ENCODE peak calls at places on chromosome 12, in four cellular contexts. A, O, H and R are unnamed samples.

GRCh38 chr12:113158439-113159203 is 9.1 kb downstream of the CFAP73 start:
- DNase-seq in O (no peak), A (no peak), H (no peak), R (no peak)

GRCh38 chr12:109088818-109089217 is 4.5 kb downstream of the ALKBH2 start:
- DNase-seq in A (no peak), O (no peak), H (no peak), R (no peak)

GRCh38 chr12:7142057-7142644 is 12.0 kb downstream of the CLSTN3 start:
- DNase-seq in A (peak; percentile 31), O (peak; percentile 60), H (no peak), R (no peak)

GRCh38 chr12:13241833-13242232 is 45.3 kb downstream of the EMP1 start:
- DNase-seq in H (no peak), O (no peak), A (peak; percentile 48), R (no peak)

GRCh38 chr12:67457136-67457535 is 188.0 kb downstream of the CAND1 start:
- DNase-seq in O (no peak), H (no peak), A (no peak), R (no peak)

GRCh38 chr12:11661491-11662085 is 12.1 kb downstream of the ETV6 start:
- DNase-seq in H (no peak), O (no peak), A (peak; percentile 30), R (no peak)

GRCh38 chr12:124834822-124835221 is 28.8 kb downstream of the SCARB1 start:
- DNase-seq in H (no peak), O (no peak), A (no peak), R (no peak)

GRCh38 chr12:116745554-116745953 is 7.4 kb downstream of the RNFT2 start:
- DNase-seq in O (no peak), H (no peak), A (no peak), R (no peak)

GRCh38 chr12:1800646-1801284 is 19.6 kb upstream of the LRTM2 start:
- DNase-seq in O (peak; percentile 81), A (no peak), H (no peak), R (no peak)

GRCh38 chr12:122963928-122964240 is 2.4 kb downstream of the ABCB9 start:
- DNase-seq in O (no peak), A (no peak), H (peak; percentile 81), R (no peak)

GRCh38 chr12:115709410-115710065 is 568.0 kb downstream of the MED13L start:
- DNase-seq in H (peak; percentile 13), A (no peak), O (no peak), R (no peak)

GRCh38 chr12:57674691-57675090 is 19.2 kb upstream of the OS9 start:
- DNase-seq in H (no peak), A (no peak), O (no peak), R (no peak)

GRCh38 chr12:71558445-71558844 is 105.2 kb downstream of the ZFC3H1 start:
- DNase-seq in H (no peak), A (no peak), O (no peak), R (no peak)

GRCh38 chr12:52796839-52797528 is 1.1 kb upstream of the KRT3 start:
- DNase-seq in A (no peak), H (no peak), O (no peak), R (no peak)

GRCh38 chr12:99043319-99043914 is 398.3 kb downstream of the APAF1 start:
- DNase-seq in O (peak; percentile 74), H (peak; percentile 44), A (peak; percentile 62), R (peak; percentile 35)

GRCh38 chr12:48109424-48109823 is 3.5 kb upstream of the SENP1 start:
- DNase-seq in H (no peak), A (peak; percentile 23), O (no peak), R (no peak)

GRCh38 chr12:71469235-71469873 is 29.8 kb downstream of the LGR5 start:
- DNase-seq in O (no peak), A (peak; percentile 35), H (no peak), R (peak; percentile 33)

GRCh38 chr12:1593232-1594044 is 943 bp downstream of the FBXL14 start:
- DNase-seq in O (peak; percentile 65), H (peak; percentile 65), A (peak; percentile 26), R (no peak)

GRCh38 chr12:15534322-15534721 is 212.0 kb downstream of the PTPRO start:
- DNase-seq in O (no peak), H (no peak), A (no peak), R (no peak)

GRCh38 chr12:80567391-80567790 is 123.4 kb downstream of the PTPRQ start:
- DNase-seq in A (peak; percentile 72), O (no peak), H (no peak), R (no peak)

GRCh38 chr12:31491819-31492598 is 98.9 kb downstream of the DENND5B start:
- DNase-seq in A (peak; percentile 91), O (no peak), H (no peak), R (peak; percentile 77)

GRCh38 chr12:3493225-3494049 is 2.4 kb downstream of the PRMT8 start:
- DNase-seq in O (peak; percentile 86), A (no peak), H (peak; percentile 26), R (no peak)

GRCh38 chr12:3489057-3489456 is 1.9 kb upstream of the PRMT8 start:
- DNase-seq in O (no peak), H (no peak), A (peak; percentile 91), R (peak; percentile 11)

GRCh38 chr12:3491938-3492867 is 1.2 kb downstream of the PRMT8 start:
- DNase-seq in H (peak; percentile 76), O (peak; percentile 93), A (peak; percentile 16), R (peak; percentile 1)

GRCh38 chr12:3490848-3491382 is at the start of gene PRMT8:
- DNase-seq in H (no peak), O (peak; percentile 65), A (no peak), R (no peak)

GRCh38 chr12:3492868-3493224 is 1.8 kb downstream of the PRMT8 start:
- DNase-seq in A (no peak), H (no peak), O (peak; percentile 37), R (no peak)
- H3K4me3 ChIP-seq in A (no peak overlapping the region), H (no peak overlapping the region), O (peak overlapping the region; percentile 33), R (no peak overlapping the region)

GRCh38 chr12:59432057-59432456 is 163.8 kb upstream of the SLC16A7 start:
- DNase-seq in A (no peak), O (no peak), H (no peak), R (no peak)

GRCh38 chr12:59425798-59426197 is 170.0 kb upstream of the SLC16A7 start:
- DNase-seq in O (no peak), H (no peak), A (no peak), R (peak; percentile 62)

GRCh38 chr12:59429766-59430165 is 166.1 kb upstream of the SLC16A7 start:
- DNase-seq in H (no peak), O (no peak), A (no peak), R (no peak)

GRCh38 chr12:59431266-59431665 is 164.6 kb upstream of the SLC16A7 start:
- DNase-seq in H (no peak), O (no peak), A (peak; percentile 9), R (no peak)
- TF ChIP-seq CTCF in H (no peak), O (peak; percentile 25), A (no peak), R (peak; percentile 29)

GRCh38 chr12:111029732-111030131 is 109.4 kb upstream of the MYL2 start:
- DNase-seq in O (no peak), H (no peak), A (no peak), R (no peak)
- H3K4me3 ChIP-seq in O (no peak overlapping the region), H (no peak overlapping the region), A (no peak overlapping the region), R (no peak overlapping the region)

DNA sequence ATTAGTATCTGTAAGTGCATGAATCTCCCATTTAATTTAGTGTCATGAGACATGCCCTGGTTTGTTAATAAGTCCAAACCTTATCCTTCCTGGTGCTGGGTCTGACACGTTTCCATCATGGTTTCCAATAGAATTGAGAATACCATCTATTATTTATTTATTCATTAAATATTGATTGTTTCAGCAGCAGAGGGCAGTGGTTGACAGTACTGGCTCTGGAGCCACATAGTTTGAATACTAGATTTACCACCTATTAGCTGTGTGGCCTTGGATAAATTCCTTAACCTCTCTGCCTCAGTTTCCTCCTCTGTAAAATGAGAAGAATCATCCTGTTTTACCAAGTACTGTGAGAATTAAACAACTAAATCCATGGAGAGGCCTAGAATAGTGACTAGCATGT is 941 bp upstream of the STAB2 start:
- DNase-seq in O (no peak), A (no peak), H (no peak), R (no peak)
- TF ChIP-seq CTCF in O (no peak), A (peak; percentile 28), H (no peak), R (no peak)